ENCODE peak calls at places on chromosomes 13 and 19, in six cellular contexts. P is stimulated activated CD4-positive, alpha-beta T cell treated with anti-CD3 and anti-CD28 coated beads, Interleukin-12 subunit alpha, Interleukin-12 subunit beta, amount 100 ng/mL, for 4 hours; I is activated CD4-positive, alpha-beta T cell treated with anti-CD3 and anti-CD28 coated beads for 4 hours; N is T1000; G is islet precursor cell; Q is activated CD8-positive, alpha-beta T cell treated with anti-CD3 and anti-CD28 coated beads for 36 hours. B is an unnamed sample.

GRCh38 chr19:16445238-16446107 is 26.3 kb downstream of the EPS15L1 start:
- DNase-seq in I (no peak), N (no peak), Q (peak), P (no peak), G (no peak), B (no peak)

GRCh38 chr13:85386424-85386823 is 412.8 kb downstream of the SLITRK6 start:
- DNase-seq in I (no peak), G (peak), P (no peak), N (no peak), Q (no peak), B (no peak)

GRCh38 chr19:3285647-3286176 is 61.3 kb downstream of the CELF5 start:
- DNase-seq in P (peak), Q (peak), N (no peak), I (peak), G (no peak), B (no peak)

GRCh38 chr19:23346696-23347095 is 48.6 kb downstream of the ZNF91 start:
- DNase-seq in N (no peak), P (no peak), I (no peak), Q (no peak), G (no peak), B (no peak)

GRCh38 chr19:41416194-41416674 is 10.9 kb downstream of the B3GNT8 start:
- DNase-seq in G (peak), P (no peak), N (no peak), Q (no peak), I (no peak), B (no peak)

GRCh38 chr13:97319088-97319487 is 97.0 kb downstream of the MBNL2 start:
- DNase-seq in I (no peak), G (no peak), N (no peak), Q (no peak), P (no peak), B (no peak)

GRCh38 chr13:106533940-106534843 is 1.3 kb downstream of the EFNB2 start:
- DNase-seq in Q (peak), N (peak), I (peak), G (peak), P (peak), B (peak)

GRCh38 chr19:18046066-18046718 is 38.2 kb downstream of the ARRDC2 start:
- DNase-seq in I (no peak), Q (peak), P (no peak), G (peak), N (peak), B (peak)

GRCh38 chr19:1469200-1469935 is 9.6 kb downstream of the C19orf25 start:
- DNase-seq in P (no peak), N (no peak), I (no peak), G (no peak), Q (peak), B (no peak)

GRCh38 chr13:94061316-94061715 is 418.2 kb downstream of the DCT start:
- DNase-seq in Q (no peak), I (no peak), G (peak), P (no peak), N (no peak), B (peak)

GRCh38 chr13:43359536-43359935 is 336.1 kb downstream of the DNAJC15 start:
- DNase-seq in Q (no peak), G (no peak), N (no peak), P (no peak), I (no peak), B (no peak)

GRCh38 chr13:72126424-72126823 is 259.4 kb upstream of the DACH1 start:
- DNase-seq in P (no peak), G (no peak), N (no peak), I (no peak), Q (no peak), B (no peak)

GRCh38 chr13:113736258-113736731 is 22.7 kb upstream of the TMEM255B start:
- DNase-seq in I (no peak), N (no peak), P (no peak), Q (no peak), G (no peak), B (no peak)

GRCh38 chr13:45374917-45375316 is 33.9 kb upstream of the TPT1 start:
- DNase-seq in I (no peak), P (no peak), G (no peak), N (no peak), Q (no peak), B (no peak)

GRCh38 chr19:58060231-58060630 is 1.1 kb downstream of the ZNF135 start:
- DNase-seq in G (no peak), I (no peak), Q (no peak), P (no peak), N (no peak), B (no peak)

GRCh38 chr13:84265365-84265764 is 383.1 kb upstream of the SLITRK1 start:
- DNase-seq in I (no peak), G (no peak), N (no peak), Q (no peak), P (no peak), B (no peak)

GRCh38 chr13:101727118-101727517 is 274.6 kb downstream of the ITGBL1 start:
- DNase-seq in G (no peak), Q (no peak), I (no peak), P (no peak), N (no peak), B (no peak)

GRCh38 chr13:66994498-66995365 is 235.4 kb downstream of the PCDH9 start:
- DNase-seq in I (no peak), Q (no peak), N (no peak), P (no peak), G (no peak), B (no peak)

GRCh38 chr13:27406178-27406939 is 18.1 kb upstream of the GTF3A start:
- DNase-seq in N (no peak), I (peak), P (no peak), Q (peak), G (no peak), B (peak)

GRCh38 chr13:95833713-95834112 is 156.8 kb downstream of the DNAJC3 start:
- DNase-seq in G (no peak), N (no peak), P (no peak), Q (no peak), I (no peak), B (no peak)

GRCh38 chr19:38173324-38174041 is 50.5 kb downstream of the DPF1 start:
- DNase-seq in P (no peak), I (no peak), Q (no peak), G (peak), N (peak), B (peak)

GRCh38 chr19:664913-665443 is 2.0 kb upstream of the RNF126 start:
- DNase-seq in I (peak), N (peak), P (peak), Q (peak), G (peak), B (peak)

B was measured in H4.